ENCODE peak calls at places on chromosome X, in nine cellular contexts. C is activated CD8-positive, alpha-beta memory T cell treated with anti-CD3 and anti-CD28 coated beads, Interleukin-2, amount 50 U/mL, for 48 hours; K is mesothelial cell of epicardium; T is AG10803; B is pancreas; M is glutamatergic neuron; H is caudate nucleus; X is smooth muscle cell of the brain vasculature; F is lung. R is an unnamed sample.

GRCh38 chrX:107398115-107398514 is 51.3 kb upstream of the FRMPD3 start:
- DNase-seq in F (no peak), H (no peak), C (no peak), K (no peak), X (no peak), B (no peak), M (no peak), T (no peak), R (no peak)

GRCh38 chrX:10636337-10636736 is 16.0 kb upstream of the MID1 start:
- DNase-seq in X (no peak), T (peak), C (no peak), K (no peak), B (no peak), M (peak), F (peak), H (peak), R (no peak)

GRCh38 chrX:80578518-80579105 is 158.4 kb downstream of the TENT5D start:
- DNase-seq in H (no peak), M (no peak), X (no peak), F (no peak), B (no peak), C (no peak), K (no peak), T (peak), R (no peak)

GRCh38 chrX:23826653-23827052 is 43.7 kb downstream of the SAT1 start:
- DNase-seq in H (no peak), T (no peak), X (no peak), F (no peak), M (no peak), C (no peak), K (no peak), B (no peak), R (no peak)

GRCh38 chrX:17459008-17459407 is 84.0 kb downstream of the NHS start:
- DNase-seq in F (peak), B (no peak), M (no peak), K (no peak), H (no peak), T (peak), C (no peak), X (no peak), R (no peak)

GRCh38 chrX:20362268-20363002 is 95.7 kb upstream of the RPS6KA3 start:
- DNase-seq in X (no peak), F (peak), C (no peak), B (no peak), H (peak), K (no peak), M (no peak), T (peak), R (no peak)

GRCh38 chrX:19121898-19122640 is at the start of gene ADGRG2:
- DNase-seq in B (peak), M (peak), K (no peak), C (no peak), F (peak), T (peak), H (no peak), X (no peak), R (no peak)

GRCh38 chrX:20829665-20830481 is 544.3 kb upstream of the CNKSR2 start:
- DNase-seq in H (no peak), F (no peak), K (no peak), T (peak), C (no peak), B (no peak), X (no peak), M (no peak), R (peak)

GRCh38 chrX:19728915-19729314 is 158.5 kb downstream of the SH3KBP1 start:
- DNase-seq in C (no peak), H (no peak), B (no peak), F (no peak), K (no peak), T (no peak), X (no peak), M (no peak), R (no peak)

GRCh38 chrX:8279323-8279722 is 108.3 kb upstream of the VCX2 start:
- DNase-seq in B (no peak), X (no peak), C (no peak), M (no peak), T (no peak), K (no peak), F (no peak), H (no peak), R (no peak)

GRCh38 chrX:34130501-34130900 is 1.6 kb downstream of the FAM47A start:
- DNase-seq in F (no peak), T (no peak), C (no peak), H (no peak), M (no peak), X (no peak), K (no peak), B (no peak), R (no peak)

GRCh38 chrX:45860450-45860849 is 659.8 kb upstream of the DIPK2B start:
- DNase-seq in T (no peak), F (no peak), H (no peak), B (no peak), X (no peak), K (no peak), M (no peak), C (no peak), R (no peak)

GRCh38 chrX:15988661-15989603 is 134.3 kb upstream of the AP1S2 start:
- DNase-seq in K (no peak), B (no peak), C (no peak), T (peak), X (peak), H (no peak), M (no peak), F (no peak), R (peak)

GRCh38 chrX:21883258-21883657 is 27.5 kb downstream of the YY2 start:
- DNase-seq in T (no peak), B (no peak), F (no peak), K (no peak), H (peak), C (no peak), M (no peak), X (peak), R (no peak)

GRCh38 chrX:132467029-132467428 is 21.8 kb downstream of the MBNL3 start:
- DNase-seq in H (no peak), B (no peak), K (no peak), T (peak), X (no peak), C (no peak), M (no peak), F (no peak), R (no peak)

GRCh38 chrX:10529344-10529743 is 91.0 kb downstream of the MID1 start:
- DNase-seq in M (no peak), T (peak), K (no peak), B (no peak), X (no peak), H (no peak), F (no peak), C (no peak), R (no peak)

GRCh38 chrX:11329016-11329415 is 35.8 kb downstream of the AMELX start:
- DNase-seq in X (no peak), T (no peak), C (no peak), K (no peak), F (no peak), H (no peak), B (no peak), M (no peak), R (no peak)

GRCh38 chrX:15468036-15468435 is 25.1 kb downstream of the PIR start:
- DNase-seq in B (no peak), H (no peak), F (no peak), C (no peak), K (no peak), X (no peak), T (peak), M (no peak), R (no peak)

GRCh38 chrX:42499620-42500019 is 278.3 kb downstream of the PPP1R2C start:
- DNase-seq in X (no peak), B (no peak), F (no peak), T (no peak), H (no peak), K (no peak), C (no peak), M (no peak), R (no peak)

GRCh38 chrX:97639526-97639925 is 755.8 kb downstream of the RPA4 start:
- DNase-seq in K (no peak), H (no peak), C (no peak), F (no peak), B (no peak), M (peak), X (no peak), T (no peak), R (no peak)

GRCh38 chrX:109270580-109271484 is 211.1 kb downstream of the GUCY2F start:
- DNase-seq in F (peak), X (no peak), C (peak), K (no peak), B (no peak), T (no peak), H (no peak), M (no peak), R (peak)

GRCh38 chrX:153412746-153413720 is 1.8 kb downstream of the ZFP92 start:
- DNase-seq in C (no peak), M (no peak), T (no peak), K (no peak), H (no peak), B (no peak), X (no peak), F (no peak), R (no peak)

GRCh38 chrX:23752740-23753435 is 9.8 kb upstream of the ACOT9 start:
- DNase-seq in M (no peak), H (no peak), T (peak), X (no peak), K (no peak), C (no peak), B (no peak), F (no peak), R (no peak)

GRCh38 chrX:9542106-9542764 is 77.4 kb downstream of the TBL1X start:
- DNase-seq in T (no peak), F (no peak), C (no peak), X (no peak), M (no peak), K (no peak), H (no peak), B (no peak), R (no peak)

GRCh38 chrX:117839544-117839943 is 277.1 kb downstream of the KLHL13 start:
- DNase-seq in H (no peak), B (no peak), T (no peak), F (no peak), X (no peak), K (no peak), C (no peak), M (no peak), R (no peak)

GRCh38 chrX:22748093-22748999 is 251.4 kb upstream of the DDX53 start:
- DNase-seq in C (peak), H (peak), M (peak), X (peak), F (peak), K (no peak), B (peak), T (peak), R (no peak)

GRCh38 chrX:84469226-84469625 is 33.0 kb downstream of the HDX start:
- DNase-seq in T (no peak), H (no peak), C (no peak), M (no peak), F (no peak), K (no peak), B (no peak), X (peak), R (no peak)

GRCh38 chrX:53088136-53088974 is 5.6 kb upstream of the KANTR start:
- DNase-seq in X (no peak), H (peak), C (peak), T (peak), F (peak), M (peak), B (peak), K (peak), R (no peak)

GRCh38 chrX:24305905-24306304 is 8.0 kb downstream of the SUPT20HL2 start:
- DNase-seq in H (no peak), C (no peak), X (no peak), K (no peak), T (no peak), M (no peak), F (no peak), B (no peak), R (no peak)

GRCh38 chrX:54807524-54808108 is at the start of gene MAGED2:
- DNase-seq in T (peak), C (no peak), K (no peak), H (peak), X (peak), F (no peak), M (peak), B (no peak), R (no peak)

R was measured in HS-27A.